ENCODE peak calls at places on chromosomes 16 and 17, in six cellular contexts. Q is K562, N is tibial nerve, C is IMR-90, U is A549, S is sigmoid colon. E is an unnamed sample.

GRCh38 chr16:82004651-82005490 is 6.4 kb downstream of the SDR42E1 start:
- DNase-seq in S (no peak), Q (no peak), N (no peak), U (no peak), C (no peak), E (no peak)

GRCh38 chr17:68290268-68290954 is 516 bp downstream of the SLC16A6 start:
- DNase-seq in S (no peak), N (no peak), C (no peak), U (no peak), Q (no peak), E (peak)

GRCh38 chr17:57033296-57033695 is 51.8 kb upstream of the AKAP1 start:
- DNase-seq in Q (no peak), S (no peak), U (no peak), C (no peak), N (no peak), E (no peak)

GRCh38 chr17:8289103-8289397 is 580 bp downstream of the RANGRF start:
- DNase-seq in U (no peak), C (no peak), S (no peak), N (no peak), Q (no peak), E (peak)

GRCh38 chr17:27609606-27610303 is 21.2 kb upstream of the LGALS9 start:
- DNase-seq in C (peak), S (no peak), Q (no peak), U (peak), N (no peak), E (peak)

GRCh38 chr16:66248096-66248495 is 118.4 kb upstream of the CDH5 start:
- DNase-seq in S (peak), C (peak), Q (no peak), U (no peak), N (peak), E (peak)

GRCh38 chr17:42748906-42749798 is 4.3 kb upstream of the EZH1 start:
- DNase-seq in Q (no peak), U (no peak), S (peak), C (no peak), N (peak), E (no peak)

GRCh38 chr17:39816272-39816671 is 47.8 kb downstream of the IKZF3 start:
- DNase-seq in U (no peak), C (no peak), N (no peak), Q (no peak), S (no peak), E (no peak)

GRCh38 chr16:27237229-27238015 is 31.1 kb downstream of the NSMCE1 start:
- DNase-seq in U (no peak), S (peak), N (no peak), C (no peak), Q (no peak), E (peak)

GRCh38 chr17:72445055-72445991 is 324.5 kb downstream of the SOX9 start:
- DNase-seq in Q (no peak), S (no peak), N (no peak), C (no peak), U (peak), E (no peak)

GRCh38 chr17:79152636-79153035 is 78.0 kb downstream of the ENGASE start:
- DNase-seq in N (no peak), C (no peak), U (no peak), Q (no peak), S (no peak), E (no peak)

GRCh38 chr17:67833134-67833533 is 7.8 kb downstream of the BPTF start:
- DNase-seq in S (no peak), U (no peak), C (no peak), N (no peak), Q (no peak), E (no peak)

GRCh38 chr17:17506893-17507464 is 10.8 kb upstream of the RASD1 start:
- DNase-seq in Q (no peak), U (no peak), N (no peak), C (no peak), S (no peak), E (no peak)

GRCh38 chr16:56777533-56777932 is 47.6 kb downstream of the NUP93 start:
- DNase-seq in C (no peak), Q (no peak), N (no peak), U (no peak), S (no peak), E (no peak)

GRCh38 chr17:42529054-42529453 is 7.0 kb upstream of the NAGLU start:
- DNase-seq in S (no peak), Q (no peak), C (no peak), U (no peak), N (no peak), E (no peak)

GRCh38 chr16:17519041-17519440 is 48.3 kb upstream of the XYLT1 start:
- DNase-seq in Q (no peak), N (no peak), U (no peak), S (no peak), C (peak), E (no peak)

GRCh38 chr17:48022906-48023305 is 14.7 kb downstream of the COPZ2 start:
- DNase-seq in N (no peak), S (no peak), U (peak), Q (no peak), C (no peak), E (no peak)

GRCh38 chr16:54286067-54286329 is 589 bp downstream of the IRX3 start:
- DNase-seq in N (no peak), U (no peak), Q (no peak), S (no peak), C (no peak), E (no peak)

GRCh38 chr16:11666108-11667055 is 1.9 kb upstream of the SNN start:
- DNase-seq in C (no peak), Q (no peak), N (no peak), S (no peak), U (no peak), E (no peak)

GRCh38 chr17:50139950-50140885 is 10.3 kb upstream of the SAMD14 start:
- DNase-seq in N (peak), Q (peak), U (peak), S (peak), C (peak), E (peak)

GRCh38 chr17:48113201-48113676 is 5.7 kb downstream of the SNX11 start:
- DNase-seq in Q (no peak), U (no peak), C (no peak), N (peak), S (no peak), E (no peak)

GRCh38 chr17:31570231-31570630 is 178.8 kb downstream of the RAB11FIP4 start:
- DNase-seq in N (no peak), U (no peak), S (no peak), C (no peak), Q (no peak), E (no peak)
- H3K27ac ChIP-seq in N (peak), U (no peak), S (peak), C (peak), Q (no peak), E (peak)

GRCh38 chr16:67442581-67443255 is 11.8 kb downstream of the HSD11B2 start:
- DNase-seq in Q (no peak), C (no peak), S (no peak), U (no peak), N (no peak), E (no peak)

GRCh38 chr16:67441907-67442306 is 11.0 kb downstream of the HSD11B2 start:
- DNase-seq in Q (no peak), U (no peak), N (no peak), C (peak), S (no peak), E (no peak)

GRCh38 chr16:67445126-67445426 is 14.2 kb downstream of the HSD11B2 start:
- DNase-seq in S (no peak), U (no peak), N (no peak), C (no peak), Q (no peak), E (no peak)

GRCh38 chr16:67444259-67445125 is 13.6 kb downstream of the HSD11B2 start:
- DNase-seq in U (no peak), S (no peak), Q (no peak), C (no peak), N (no peak), E (no peak)

DNA sequence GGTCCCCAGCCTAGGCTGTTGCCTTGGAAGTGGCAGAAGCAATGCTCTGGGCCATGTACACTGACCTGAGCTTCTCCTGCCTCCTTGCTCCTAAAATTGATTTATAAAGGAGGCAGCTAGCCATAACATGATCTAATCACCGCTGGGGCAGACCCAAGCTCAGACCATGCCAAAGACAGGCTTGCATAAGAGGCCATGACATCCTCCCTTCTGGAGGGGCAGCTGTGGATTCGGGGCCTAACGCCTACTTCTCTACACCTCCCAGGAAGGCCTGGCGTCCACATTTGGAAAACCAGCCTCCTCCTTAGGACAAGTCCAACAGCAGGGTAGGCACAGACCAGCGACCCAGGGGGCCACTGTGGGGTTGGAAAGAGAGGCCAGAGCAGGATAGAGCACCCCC is 12.4 kb downstream of the HSD11B2 start:
- DNase-seq in N (peak), U (no peak), C (no peak), Q (no peak), S (peak), E (peak)
- TF ChIP-seq POLR2A in N (no peak), U (no peak), C (no peak), Q (no peak), S (no peak), E (no peak)

DNA sequence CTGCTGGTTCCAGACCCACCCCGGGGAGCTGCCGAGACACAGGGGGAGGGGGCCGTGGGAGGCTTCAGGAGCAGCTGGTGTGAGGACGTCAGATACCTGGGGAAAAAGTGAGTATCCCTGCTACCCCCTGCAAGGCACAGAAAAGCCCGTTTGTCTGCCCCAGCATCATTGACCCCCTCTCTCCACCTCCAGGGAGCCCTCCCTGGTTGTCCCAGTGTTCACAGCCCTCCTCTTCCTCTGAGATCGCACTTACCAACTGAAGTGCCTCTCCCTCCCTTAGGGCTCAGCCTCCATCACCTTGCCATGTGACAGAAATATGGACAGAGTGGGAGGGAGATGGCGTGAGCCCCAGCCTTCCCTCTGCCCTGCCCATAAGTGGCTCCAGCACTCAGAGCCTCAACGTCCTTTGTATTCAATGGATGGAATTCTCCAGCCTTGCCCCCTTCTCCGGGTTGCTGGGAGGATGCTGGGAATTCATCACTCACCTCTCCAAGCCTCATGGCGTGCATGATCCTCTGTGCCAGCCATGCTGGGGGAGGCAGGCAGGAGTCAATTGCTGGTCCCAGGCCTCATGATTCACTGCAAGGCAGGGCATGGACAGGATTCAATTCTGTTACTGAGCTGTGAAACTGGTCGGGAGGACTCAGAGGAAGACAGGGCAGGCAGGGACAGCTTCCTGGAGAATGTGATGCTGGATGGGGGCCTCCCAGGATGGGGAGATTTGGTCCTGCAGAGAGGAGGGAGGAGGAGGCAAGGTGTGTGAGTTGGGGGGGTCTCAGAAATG is 14.6 kb downstream of the SPNS3 start:
- DNase-seq in U (no peak), S (no peak), C (no peak), N (no peak), Q (no peak), E (no peak)
- H3K27ac ChIP-seq in U (no peak), S (no peak), C (no peak), N (no peak), Q (no peak), E (no peak)

DNA sequence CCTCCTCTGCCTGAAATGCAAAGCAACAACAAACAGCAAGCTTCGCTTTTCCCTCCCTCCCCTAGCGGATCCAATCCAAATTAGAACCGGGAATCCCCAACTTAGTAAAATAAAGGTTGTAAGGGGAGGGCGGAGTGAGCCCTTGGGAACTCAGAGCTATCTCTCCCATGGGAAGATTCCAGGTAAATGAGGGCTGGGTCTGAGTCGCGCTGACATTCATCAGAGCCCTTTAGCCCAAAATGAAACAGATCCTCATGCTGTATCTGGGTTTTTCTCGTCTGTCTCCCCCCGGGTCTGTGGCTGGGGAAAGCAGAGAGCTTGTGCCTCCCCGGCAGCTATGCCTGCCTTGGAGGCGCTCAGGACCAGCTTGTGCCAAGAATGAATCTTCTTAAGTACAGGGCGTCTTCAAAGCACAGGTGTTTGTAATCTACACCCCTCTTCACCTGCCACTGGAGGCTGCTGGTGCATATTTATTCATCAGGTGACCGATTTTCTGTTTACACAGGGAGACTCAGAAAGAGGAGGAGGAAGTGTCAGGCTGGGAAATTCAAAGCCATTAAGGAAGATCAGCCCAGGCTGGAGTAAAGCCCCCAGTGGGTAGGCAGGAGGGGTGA is 55.0 kb upstream of the GSE1 start:
- DNase-seq in N (no peak), C (no peak), S (no peak), Q (no peak), U (no peak), E (no peak)
- TF ChIP-seq POLR2A in N (no peak), C (no peak), S (no peak), Q (no peak), U (no peak), E (no peak)

GRCh38 chr16:1150511-1150982 is 2.4 kb upstream of the CACNA1H start:
- DNase-seq in C (peak), N (no peak), U (peak), Q (peak), S (no peak), E (peak)
- H3K27ac ChIP-seq in C (no peak), N (no peak), U (peak), Q (no peak), S (peak), E (peak)

GRCh38 chr16:49283376-49284049 is 1.9 kb upstream of the CBLN1 start:
- DNase-seq in Q (no peak), S (no peak), U (no peak), N (no peak), C (no peak), E (no peak)

GRCh38 chr16:49280861-49281331 is 742 bp downstream of the CBLN1 start:
- DNase-seq in C (no peak), S (no peak), N (no peak), U (no peak), Q (no peak), E (no peak)

GRCh38 chr16:49281481-49281842 is at the start of gene CBLN1:
- DNase-seq in C (no peak), Q (no peak), U (no peak), S (no peak), N (no peak), E (no peak)

GRCh38 chr16:49282690-49283375 is 1.2 kb upstream of the CBLN1 start:
- DNase-seq in S (no peak), N (no peak), Q (no peak), C (no peak), U (no peak), E (no peak)

DNA sequence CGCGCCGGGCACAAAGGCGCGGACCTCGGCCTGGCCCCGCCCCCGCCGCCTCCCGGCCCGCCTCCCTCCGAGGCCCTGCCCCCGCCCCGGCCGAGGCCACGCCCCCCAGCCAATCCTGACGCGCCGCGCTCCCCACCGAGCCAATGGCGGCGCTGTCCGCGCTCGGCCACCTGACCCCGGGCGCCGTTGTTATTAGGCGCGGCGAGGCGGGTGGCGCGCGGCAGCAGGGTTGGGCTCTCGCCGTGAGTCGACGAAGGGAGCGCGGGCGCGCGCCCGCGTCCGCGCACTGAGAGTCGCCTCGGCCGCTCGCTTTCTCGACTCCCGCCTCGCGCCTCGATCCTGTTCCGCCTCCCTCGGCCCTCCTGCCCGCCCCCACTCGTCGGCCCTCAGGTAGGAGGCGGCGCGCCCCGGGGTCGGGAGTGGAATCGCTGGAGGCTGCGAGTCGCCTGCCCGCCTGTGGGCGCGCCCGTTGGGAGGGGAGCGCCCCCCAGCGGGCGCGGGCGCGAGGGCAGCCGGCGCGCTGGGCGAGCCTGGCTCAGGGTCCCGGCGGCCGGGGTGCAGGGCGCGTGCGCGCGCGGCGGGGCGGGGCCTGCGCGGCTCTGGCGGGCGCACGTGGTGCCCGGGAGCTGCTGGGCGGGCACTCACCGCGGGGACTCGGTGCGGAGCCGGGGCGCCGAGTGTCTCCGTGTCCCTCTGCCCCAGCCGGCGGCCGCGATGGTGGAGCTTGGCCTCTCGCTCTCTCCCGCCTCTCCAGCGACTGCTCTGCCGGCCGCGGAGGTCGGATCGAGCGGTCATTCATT is 405 bp upstream of the CBLN1 start:
- DNase-seq in C (peak), U (peak), S (peak), Q (peak), N (peak), E (peak)
- TF ChIP-seq POLR2A in C (no peak), U (no peak), S (no peak), Q (no peak), N (no peak), E (no peak)

E was measured in ovary.